ENCODE peak calls at places on chromosomes 3 and 15, in five cellular contexts. E is A549; N is activated T-cell treated with anti-CD3 and anti-CD28 coated beads, Interleukin-2, amount 50 U/mL, for 48 hours; X is nucleus accumbens; Y is GDM1. D is an unnamed sample.

GRCh38 chr3:135801018-135801417 is 164.5 kb upstream of the PPP2R3A start:
- DNase-seq in E (no peak), X (no peak), N (no peak), Y (no peak), D (no peak)

GRCh38 chr15:91055548-91056331 is 33.3 kb upstream of the VPS33B start:
- DNase-seq in N (peak), X (peak), E (peak), Y (peak), D (peak)

GRCh38 chr3:93843981-93844380 is 129.7 kb downstream of the PROS1 start:
- DNase-seq in N (no peak), E (peak), X (no peak), Y (no peak), D (no peak)

GRCh38 chr3:17638351-17638750 is 104.1 kb downstream of the TBC1D5 start:
- DNase-seq in X (no peak), N (no peak), Y (no peak), E (no peak), D (no peak)

GRCh38 chr3:119796368-119796767 is 14.5 kb downstream of the NR1I2 start:
- DNase-seq in Y (no peak), X (no peak), E (no peak), N (no peak), D (no peak)

GRCh38 chr3:66172394-66172793 is 48.4 kb upstream of the SLC25A26 start:
- DNase-seq in X (no peak), E (no peak), N (no peak), Y (no peak), D (no peak)

GRCh38 chr15:58344164-58345070 is 87.4 kb upstream of the LIPC start:
- DNase-seq in E (no peak), N (no peak), Y (no peak), X (no peak), D (no peak)

GRCh38 chr3:138653567-138653966 is 45.0 kb downstream of the FAIM start:
- DNase-seq in E (no peak), Y (no peak), N (no peak), X (peak), D (no peak)

GRCh38 chr3:9862391-9863235 is 17.4 kb downstream of the CIDEC start:
- DNase-seq in Y (no peak), X (no peak), E (peak), N (peak), D (peak)

GRCh38 chr3:195221015-195221853 is 49.7 kb downstream of the XXYLT1 start:
- DNase-seq in X (peak), N (peak), E (no peak), Y (peak), D (no peak)

GRCh38 chr3:78368576-78369345 is 1328.9 kb downstream of the ROBO2 start:
- DNase-seq in N (no peak), E (no peak), Y (no peak), X (no peak), D (no peak)

D was measured in hepatocyte.